ENCODE peak calls at places on chromosomes 16 and 17, in eight cellular contexts. L is IMR-90; X is GM12865; S is ovary; H is breast epithelium; R is CD8-positive, alpha-beta T cell; Y is A549; Q is colonic mucosa. B is an unnamed sample.

GRCh38 chr16:58652741-58653140 is 23.1 kb upstream of the CNOT1 start:
- DNase-seq in L (peak; percentile 60), X (no peak), S (no peak), H (no peak), R (no peak), Y (peak; percentile 35), Q (no peak), B (peak; percentile 67)

GRCh38 chr16:85394511-85395206 is 218.5 kb upstream of the GSE1 start:
- DNase-seq in L (no peak), X (no peak), S (peak; percentile 31), H (no peak), R (no peak), Y (no peak), Q (peak; percentile 19), B (no peak)

GRCh38 chr17:43665038-43665386 is 3.3 kb upstream of the MEOX1 start:
- DNase-seq in L (no peak), X (no peak), S (no peak), H (no peak), R (no peak), Y (no peak), Q (no peak), B (no peak)

GRCh38 chr16:23871924-23872323 is 36.1 kb downstream of the PRKCB start:
- DNase-seq in L (no peak), X (no peak), S (no peak), H (peak; percentile 24), R (no peak), Y (no peak), Q (no peak), B (no peak)

GRCh38 chr16:61823326-61823725 is 212.9 kb downstream of the CDH8 start:
- DNase-seq in L (no peak), X (no peak), S (no peak), H (no peak), R (no peak), Y (no peak), Q (no peak), B (no peak)

GRCh38 chr17:48241131-48241591 is 133.6 kb downstream of the SNX11 start:
- DNase-seq in L (peak; percentile 42), X (peak; percentile 85), S (no peak), H (no peak), R (peak; percentile 24), Y (peak; percentile 90), Q (no peak), B (peak; percentile 86)

GRCh38 chr17:77140878-77141767 is at the start of gene SEC14L1:
- DNase-seq in L (no peak), X (peak; percentile 75), S (peak; percentile 65), H (peak; percentile 51), R (peak; percentile 41), Y (peak; percentile 48), Q (peak; percentile 50), B (peak; percentile 52)

GRCh38 chr16:50313596-50314483 is 47.5 kb downstream of the ADCY7 start:
- DNase-seq in L (peak; percentile 12), X (no peak), S (peak; percentile 26), H (peak; percentile 30), R (peak; percentile 55), Y (no peak), Q (no peak), B (peak; percentile 74)

GRCh38 chr17:52149626-52150025 is 8.9 kb downstream of the CA10 start:
- DNase-seq in L (no peak), X (no peak), S (no peak), H (no peak), R (no peak), Y (no peak), Q (no peak), B (no peak)

GRCh38 chr16:12784076-12784475 is 19.6 kb downstream of the CPPED1 start:
- DNase-seq in L (no peak), X (no peak), S (no peak), H (no peak), R (no peak), Y (peak; percentile 13), Q (no peak), B (no peak)

GRCh38 chr17:70298929-70299529 is 129.7 kb downstream of the KCNJ2 start:
- DNase-seq in L (no peak), X (peak; percentile 5), S (no peak), H (no peak), R (no peak), Y (no peak), Q (no peak), B (no peak)

GRCh38 chr17:42056634-42057033 is 6.2 kb upstream of the C17orf113 start:
- DNase-seq in L (no peak), X (no peak), S (no peak), H (no peak), R (no peak), Y (no peak), Q (no peak), B (no peak)

GRCh38 chr17:36918260-36918691 is 19.0 kb upstream of the LHX1 start:
- DNase-seq in L (peak; percentile 53), X (no peak), S (no peak), H (no peak), R (no peak), Y (peak; percentile 70), Q (no peak), B (peak; percentile 59)

GRCh38 chr17:57931488-57932137 is 23.6 kb downstream of the CUEDC1 start:
- DNase-seq in L (no peak), X (no peak), S (no peak), H (peak; percentile 76), R (no peak), Y (no peak), Q (no peak), B (no peak)

GRCh38 chr16:18013863-18014262 is 322.7 kb downstream of the NPIPA8 start:
- DNase-seq in L (no peak), X (peak; percentile 36), S (no peak), H (no peak), R (no peak), Y (no peak), Q (no peak), B (no peak)

GRCh38 chr17:65171753-65172152 is 34.6 kb downstream of the RGS9 start:
- DNase-seq in L (no peak), X (no peak), S (no peak), H (no peak), R (no peak), Y (no peak), Q (no peak), B (no peak)

GRCh38 chr16:66357523-66357928 is 9.0 kb upstream of the CDH5 start:
- DNase-seq in L (peak; percentile 83), X (peak; percentile 39), S (no peak), H (peak; percentile 56), R (no peak), Y (peak; percentile 84), Q (peak; percentile 57), B (peak; percentile 91)

GRCh38 chr17:34756670-34757021 is 177.3 kb downstream of the TMEM132E start:
- DNase-seq in L (no peak), X (no peak), S (no peak), H (no peak), R (no peak), Y (no peak), Q (no peak), B (no peak)

GRCh38 chr16:28188085-28188916 is 23.5 kb downstream of the XPO6 start:
- DNase-seq in L (peak; percentile 89), X (peak; percentile 86), S (no peak), H (no peak), R (no peak), Y (no peak), Q (no peak), B (peak; percentile 28)

GRCh38 chr17:7590743-7591142 is 849 bp upstream of the SOX15 start:
- DNase-seq in L (peak; percentile 70), X (no peak), S (no peak), H (no peak), R (no peak), Y (peak; percentile 44), Q (no peak), B (peak; percentile 65)

GRCh38 chr16:56985962-56986360 is 3.4 kb upstream of the NLRC5 start:
- DNase-seq in L (no peak), X (no peak), S (no peak), H (no peak), R (no peak), Y (no peak), Q (no peak), B (no peak)

GRCh38 chr17:17684901-17685774 is 3.9 kb downstream of the RAI1 start:
- DNase-seq in L (peak; percentile 66), X (no peak), S (no peak), H (no peak), R (no peak), Y (no peak), Q (no peak), B (peak; percentile 70)

GRCh38 chr17:21252875-21253645 is at the start of gene NATD1:
- DNase-seq in L (peak; percentile 78), X (peak; percentile 87), S (peak; percentile 83), H (peak; percentile 81), R (peak; percentile 80), Y (peak; percentile 88), Q (peak; percentile 81), B (peak; percentile 89)

GRCh38 chr16:16062023-16062932 is 112.9 kb downstream of the ABCC1 start:
- DNase-seq in L (no peak), X (peak; percentile 11), S (no peak), H (no peak), R (no peak), Y (no peak), Q (no peak), B (no peak)

GRCh38 chr17:28460901-28461300 is 12.5 kb upstream of the SLC13A2 start:
- DNase-seq in L (no peak), X (no peak), S (no peak), H (no peak), R (no peak), Y (no peak), Q (no peak), B (no peak)
- TF ChIP-seq CTCF in L (no peak), X (no peak), S (no peak), H (no peak), R (no peak), Y (no peak), Q (no peak), B (no peak)

GRCh38 chr17:39729280-39729851 is 966 bp downstream of the MIEN1 start:
- DNase-seq in L (peak; percentile 32), X (no peak), S (no peak), H (no peak), R (no peak), Y (no peak), Q (no peak), B (no peak)
- H3K4me3 ChIP-seq in L (peak overlapping the region; percentile 74), X (peak overlapping the region; percentile 61), S (peak overlapping the region; percentile 76), H (peak overlapping the region; percentile 77), R (peak overlapping the region; percentile 72), Y (peak overlapping the region; percentile 60), Q (peak overlapping the region; percentile 58), B (peak overlapping the region; percentile 90)

DNA sequence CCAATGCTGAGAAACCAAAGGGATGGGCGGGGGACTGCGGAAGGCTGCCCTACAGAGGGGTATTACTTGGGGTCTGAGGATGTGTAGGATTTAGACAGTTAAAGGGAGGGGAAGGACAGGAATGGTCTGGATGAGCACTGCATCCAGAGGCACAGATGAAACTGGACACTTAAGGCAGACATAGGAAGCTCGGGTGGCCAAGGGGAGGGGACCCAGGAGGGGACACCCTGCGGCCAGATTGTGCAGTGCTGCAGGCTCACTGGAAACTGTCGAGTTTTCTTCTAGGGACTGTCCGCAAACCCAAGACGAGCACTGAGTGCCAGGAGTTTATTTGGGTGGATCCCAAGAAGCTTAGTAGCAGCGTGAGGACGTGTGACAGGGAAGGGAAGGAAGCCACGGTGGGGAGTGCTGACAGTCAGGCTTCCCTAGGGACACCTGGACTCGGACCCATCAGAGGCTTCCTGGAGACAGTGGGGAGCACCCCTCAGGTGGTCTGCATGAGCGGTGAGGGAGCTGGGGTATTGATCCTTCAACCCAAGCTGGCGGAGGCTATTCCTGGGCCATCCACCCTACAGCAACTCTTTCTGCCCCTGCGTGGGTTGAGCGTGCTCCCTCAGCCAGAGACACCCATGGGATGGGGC is 278.7 kb downstream of the FOXL1 start:
- DNase-seq in L (no peak), X (no peak), S (no peak), H (no peak), R (no peak), Y (no peak), Q (no peak), B (no peak)
- TF ChIP-seq CTCF in L (no peak), X (no peak), S (no peak), H (no peak), R (no peak), Y (no peak), Q (no peak), B (peak; percentile 13)

GRCh38 chr17:82720204-82720603 is 3.7 kb downstream of the FN3KRP start:
- DNase-seq in L (no peak), X (no peak), S (no peak), H (no peak), R (no peak), Y (no peak), Q (no peak), B (no peak)
- H3K4me3 ChIP-seq in L (no peak overlapping the region), X (no peak overlapping the region), S (no peak overlapping the region), H (no peak overlapping the region), R (no peak overlapping the region), Y (no peak overlapping the region), Q (no peak overlapping the region), B (no peak overlapping the region)